ENCODE peak calls at places on chromosomes 11 and 22, in ten cellular contexts. B is Calu3, R is GM10248, D is cardiac fibroblast, A is suprapubic skin, E is tibial nerve, J is HCT116, W is ovary, T is B cell, Z is left ventricle myocardium inferior. F is an unnamed sample.
A peak's percentile ranks its signal among the peaks of the same experiment; 100 is the strongest.

GRCh38 chr11:32940865-32941264 is 48.3 kb downstream of the QSER1 start:
- DNase-seq in B (no peak), R (peak; percentile 34), D (no peak), A (no peak), E (no peak), J (no peak), W (no peak), T (no peak), Z (no peak), F (no peak)

GRCh38 chr11:122758974-122759373 is 79.3 kb upstream of the CRTAM start:
- DNase-seq in B (no peak), R (no peak), D (peak; percentile 70), A (no peak), E (no peak), J (no peak), W (no peak), T (no peak), Z (no peak), F (no peak)

GRCh38 chr11:99275521-99275920 is 254.8 kb downstream of the CNTN5 start:
- DNase-seq in B (no peak), R (no peak), D (no peak), A (no peak), E (no peak), J (no peak), W (no peak), T (no peak), Z (no peak), F (no peak)

GRCh38 chr11:4064278-4064955 is 30.2 kb upstream of the RRM1 start:
- DNase-seq in B (no peak), R (no peak), D (no peak), A (no peak), E (no peak), J (no peak), W (no peak), T (no peak), Z (no peak), F (no peak)

GRCh38 chr11:46050652-46051051 is 70.6 kb downstream of the PHF21A start:
- DNase-seq in B (no peak), R (no peak), D (no peak), A (no peak), E (no peak), J (no peak), W (no peak), T (no peak), Z (no peak), F (no peak)

GRCh38 chr11:4480577-4481539 is 1.6 kb upstream of the OR52K1 start:
- DNase-seq in B (no peak), R (no peak), D (no peak), A (no peak), E (no peak), J (no peak), W (no peak), T (no peak), Z (no peak), F (no peak)

GRCh38 chr22:41482319-41482935 is 13.5 kb downstream of the ACO2 start:
- DNase-seq in B (no peak), R (peak; percentile 57), D (no peak), A (no peak), E (no peak), J (no peak), W (no peak), T (no peak), Z (no peak), F (no peak)

GRCh38 chr22:17945851-17946690 is 78.3 kb downstream of the MICAL3 start:
- DNase-seq in B (no peak), R (peak; percentile 60), D (no peak), A (no peak), E (no peak), J (no peak), W (no peak), T (no peak), Z (no peak), F (no peak)

GRCh38 chr11:90912631-90913030 is 689.8 kb upstream of the CHORDC1 start:
- DNase-seq in B (no peak), R (no peak), D (no peak), A (no peak), E (no peak), J (no peak), W (no peak), T (no peak), Z (no peak), F (no peak)

GRCh38 chr11:90913131-90913668 is 690.4 kb upstream of the CHORDC1 start:
- DNase-seq in B (no peak), R (no peak), D (no peak), A (no peak), E (no peak), J (no peak), W (no peak), T (no peak), Z (no peak), F (no peak)

GRCh38 chr11:90911192-90911591 is 688.3 kb upstream of the CHORDC1 start:
- DNase-seq in B (no peak), R (no peak), D (no peak), A (no peak), E (no peak), J (no peak), W (no peak), T (no peak), Z (no peak), F (no peak)

DNA sequence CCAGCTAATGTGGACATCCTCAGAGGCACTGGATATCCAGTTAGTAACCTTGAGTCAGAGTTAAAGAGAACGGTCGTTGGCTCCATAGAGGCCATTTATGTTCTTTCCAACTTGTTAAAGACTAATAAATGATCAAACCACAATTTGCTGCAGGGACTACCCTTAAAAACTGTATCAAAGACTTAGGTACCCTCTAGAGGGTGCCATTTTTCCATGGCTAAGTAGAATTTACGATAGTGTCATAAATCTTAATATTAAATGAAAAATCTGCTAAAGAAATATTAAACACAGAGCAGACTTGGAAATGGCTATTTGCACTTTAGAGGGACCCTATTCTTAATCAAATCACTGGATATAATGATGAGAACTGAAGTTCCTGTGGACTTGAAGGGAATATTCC is 685.2 kb upstream of the CHORDC1 start:
- DNase-seq in B (no peak), R (no peak), D (no peak), A (no peak), E (no peak), J (no peak), W (no peak), T (no peak), Z (no peak), F (no peak)
- TF ChIP-seq CTCF in B (no peak), R (no peak), D (no peak), A (no peak), E (no peak), J (no peak), W (no peak), T (no peak), Z (no peak), F (peak; percentile 51)

DNA sequence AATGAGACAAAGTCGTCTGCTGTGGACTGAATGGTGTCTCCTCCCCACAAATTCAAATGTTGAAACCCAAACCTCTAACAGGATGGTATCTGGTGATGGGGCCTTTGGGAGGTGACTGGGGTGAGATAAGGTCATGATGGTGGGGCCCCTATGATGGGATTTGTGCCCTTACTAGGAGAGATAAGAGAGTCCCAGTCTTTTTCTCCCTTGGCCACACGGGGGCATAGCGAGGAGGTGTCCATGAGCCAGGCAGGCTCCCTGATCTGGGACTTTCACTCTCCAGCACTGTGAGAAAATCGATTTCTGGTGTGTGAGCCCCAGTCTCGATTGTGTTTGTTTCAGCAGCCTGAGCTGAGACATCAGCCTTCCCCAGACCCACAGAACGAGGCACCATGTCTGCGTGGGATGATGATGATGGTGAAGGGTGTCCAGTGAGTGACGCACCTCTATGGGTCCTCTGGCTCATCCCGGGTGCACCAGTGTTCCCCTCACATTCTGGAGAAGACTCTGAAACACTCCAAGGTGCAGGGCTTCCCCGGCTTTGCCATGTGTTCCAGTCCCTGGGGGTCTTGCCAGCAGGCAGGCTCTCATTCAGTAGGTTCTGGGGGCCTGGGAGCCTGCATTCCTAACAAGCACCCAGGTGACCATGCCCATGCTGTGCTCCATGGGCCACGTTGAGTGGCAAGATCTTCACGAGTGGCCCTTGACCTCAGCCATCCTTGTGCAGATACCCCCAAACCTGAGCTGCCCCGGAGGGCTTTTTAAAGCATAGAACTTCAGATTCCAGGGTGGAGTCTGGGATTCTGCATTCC is 363.0 kb downstream of the CTTN start:
- DNase-seq in B (no peak), R (no peak), D (no peak), A (no peak), E (no peak), J (no peak), W (no peak), T (no peak), Z (no peak), F (no peak)
- TF ChIP-seq CTCF in B (no peak), R (no peak), D (no peak), A (no peak), E (no peak), J (peak; percentile 9), W (no peak), T (no peak), Z (no peak), F (no peak)

GRCh38 chr11:114122668-114123067 is 63.2 kb downstream of the ZBTB16 start:
- DNase-seq in B (no peak), R (no peak), D (no peak), A (no peak), E (no peak), J (no peak), W (no peak), T (no peak), Z (no peak), F (no peak)

GRCh38 chr11:114121744-114122504 is 62.4 kb downstream of the ZBTB16 start:
- DNase-seq in B (no peak), R (no peak), D (no peak), A (no peak), E (no peak), J (no peak), W (no peak), T (no peak), Z (no peak), F (no peak)

GRCh38 chr11:114121138-114121537 is 61.6 kb downstream of the ZBTB16 start:
- DNase-seq in B (no peak), R (no peak), D (no peak), A (peak; percentile 53), E (no peak), J (no peak), W (no peak), T (no peak), Z (no peak), F (no peak)

GRCh38 chr11:114123692-114124330 is 64.3 kb downstream of the ZBTB16 start:
- DNase-seq in B (no peak), R (no peak), D (no peak), A (no peak), E (no peak), J (no peak), W (no peak), T (no peak), Z (no peak), F (no peak)

DNA sequence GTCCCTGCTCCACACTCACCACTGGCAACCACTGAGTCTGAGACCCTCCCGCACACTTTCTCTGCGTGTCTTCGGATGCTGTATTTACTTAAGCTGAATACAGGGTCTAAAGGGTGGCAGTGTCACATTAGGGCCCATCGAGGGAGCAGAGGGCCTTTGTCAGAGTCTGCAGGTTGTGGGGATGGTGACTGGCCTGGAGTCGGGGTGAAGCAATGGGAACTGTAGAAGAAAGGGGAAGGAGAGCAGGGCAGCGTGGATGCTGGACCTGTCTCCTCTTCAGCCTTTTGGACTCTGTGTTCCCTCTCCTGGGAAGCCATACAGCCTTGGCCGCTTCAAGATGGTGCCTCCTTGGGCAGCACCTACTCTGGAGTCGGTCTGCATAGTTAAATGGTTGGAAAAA is 61.1 kb downstream of the ZBTB16 start:
- DNase-seq in B (no peak), R (no peak), D (no peak), A (no peak), E (no peak), J (no peak), W (no peak), T (no peak), Z (no peak), F (no peak)
- TF ChIP-seq CTCF in B (no peak), R (no peak), D (no peak), A (no peak), E (no peak), J (no peak), W (no peak), T (no peak), Z (no peak), F (no peak)

GRCh38 chr11:117914398-117914761 is 14.8 kb downstream of the TMPRSS13 start:
- DNase-seq in B (no peak), R (no peak), D (no peak), A (no peak), E (no peak), J (no peak), W (no peak), T (peak; percentile 37), Z (no peak), F (no peak)

GRCh38 chr11:117913736-117914397 is 15.3 kb downstream of the TMPRSS13 start:
- DNase-seq in B (no peak), R (no peak), D (no peak), A (no peak), E (no peak), J (no peak), W (no peak), T (no peak), Z (no peak), F (no peak)

GRCh38 chr11:117911694-117912093 is 17.5 kb downstream of the TMPRSS13 start:
- DNase-seq in B (no peak), R (no peak), D (no peak), A (no peak), E (no peak), J (no peak), W (peak; percentile 5), T (peak; percentile 11), Z (no peak), F (no peak)

GRCh38 chr11:117910941-117911630 is 18.1 kb downstream of the TMPRSS13 start:
- DNase-seq in B (no peak), R (no peak), D (no peak), A (no peak), E (no peak), J (no peak), W (peak; percentile 4), T (peak; percentile 31), Z (no peak), F (no peak)

GRCh38 chr11:117912497-117912896 is 16.7 kb downstream of the TMPRSS13 start:
- DNase-seq in B (no peak), R (no peak), D (no peak), A (no peak), E (no peak), J (no peak), W (peak; percentile 6), T (peak; percentile 31), Z (no peak), F (no peak)
- TF ChIP-seq CTCF in B (no peak), R (no peak), D (no peak), A (no peak), E (no peak), J (no peak), W (no peak), T (no peak), Z (no peak), F (no peak)

F was measured in osteocyte.